ENCODE peak calls at places on chromosomes 4 and X, in four cellular contexts. N is NCI-H1694 treated with DMSO at 0.1 percent for 48 hours, Y is K562, L is fibroblast of lung. C is an unnamed sample.

GRCh38 chrX:136209016-136209738 is 42.0 kb downstream of the MAP7D3 start:
- DNase-seq in L (peak), N (no peak), Y (peak), C (peak)

GRCh38 chrX:39855748-39856129 is 242.0 kb downstream of the BCOR start:
- DNase-seq in L (peak), N (peak), Y (peak), C (no peak)

GRCh38 chr4:19592391-19592790 is 659.3 kb upstream of the SLIT2 start:
- DNase-seq in N (no peak), Y (no peak), L (peak), C (no peak)

GRCh38 chr4:104967034-104967401 is 179.7 kb upstream of the TET2 start:
- DNase-seq in Y (no peak), L (no peak), N (no peak), C (no peak)

GRCh38 chrX:72238183-72238582 is 644 bp downstream of the ERCC6L start:
- DNase-seq in Y (no peak), N (no peak), L (no peak), C (no peak)

GRCh38 chrX:130626521-130626920 is 224.7 kb downstream of the RBMX2 start:
- DNase-seq in L (peak), Y (no peak), N (no peak), C (no peak)

GRCh38 chrX:103797691-103798090 is 21.1 kb downstream of the PLP1 start:
- DNase-seq in Y (no peak), N (no peak), L (peak), C (no peak)

GRCh38 chr4:184282895-184283654 is 65.4 kb upstream of the ENPP6 start:
- DNase-seq in L (no peak), N (no peak), Y (no peak), C (no peak)

GRCh38 chr4:140115140-140115539 is 38.8 kb downstream of the MAML3 start:
- DNase-seq in L (no peak), N (no peak), Y (no peak), C (no peak)

GRCh38 chrX:68754406-68754805 is 74.4 kb upstream of the EFNB1 start:
- DNase-seq in Y (no peak), L (no peak), N (no peak), C (no peak)

GRCh38 chrX:110032534-110033161 is 29.7 kb downstream of the TMEM164 start:
- DNase-seq in Y (no peak), L (no peak), N (no peak), C (no peak)

GRCh38 chr4:159242427-159242826 is 139.5 kb downstream of the RAPGEF2 start:
- DNase-seq in Y (no peak), N (no peak), L (no peak), C (no peak)

GRCh38 chrX:87583679-87584078 is 66.1 kb downstream of the KLHL4 start:
- DNase-seq in N (peak), L (no peak), Y (peak), C (peak)

GRCh38 chrX:119266364-119266995 is 30.4 kb downstream of the PGRMC1 start:
- DNase-seq in Y (peak), L (no peak), N (peak), C (peak)

GRCh38 chr4:6023766-6024165 is 5.5 kb upstream of the C4orf50 start:
- DNase-seq in Y (no peak), L (no peak), N (no peak), C (no peak)

GRCh38 chr4:73593631-73594241 is 26.5 kb downstream of the RASSF6 start:
- DNase-seq in L (no peak), N (no peak), Y (peak), C (no peak)

GRCh38 chrX:71365356-71365875 is 741 bp upstream of the TAF1 start:
- DNase-seq in L (no peak), N (no peak), Y (no peak), C (no peak)

GRCh38 chr4:20086067-20086466 is 165.6 kb upstream of the SLIT2 start:
- DNase-seq in L (no peak), N (no peak), Y (no peak), C (no peak)

GRCh38 chr4:141132689-141133145 is 552 bp downstream of the RNF150 start:
- DNase-seq in N (peak), L (peak), Y (no peak), C (peak)

GRCh38 chrX:87813566-87813965 is 296.0 kb downstream of the KLHL4 start:
- DNase-seq in Y (no peak), L (no peak), N (no peak), C (no peak)

GRCh38 chrX:78092296-78092695 is 11.8 kb upstream of the PGK1 start:
- DNase-seq in N (no peak), Y (peak), L (peak), C (peak)

GRCh38 chrX:69070949-69071650 is 94.2 kb downstream of the PJA1 start:
- DNase-seq in L (no peak), Y (no peak), N (no peak), C (no peak)

GRCh38 chr4:14110407-14110806 is 482.9 kb upstream of the BOD1L1 start:
- DNase-seq in Y (no peak), N (no peak), L (peak), C (no peak)

GRCh38 chr4:15075875-15076274 is 73.6 kb downstream of the CPEB2 start:
- DNase-seq in Y (no peak), N (no peak), L (no peak), C (no peak)

GRCh38 chr4:159077702-159078495 is 25.0 kb upstream of the RAPGEF2 start:
- DNase-seq in Y (no peak), N (no peak), L (no peak), C (no peak)

GRCh38 chr4:140102406-140102805 is 51.6 kb downstream of the MAML3 start:
- DNase-seq in Y (peak), N (no peak), L (peak), C (no peak)

GRCh38 chrX:9876205-9876604 is 90.0 kb downstream of the SHROOM2 start:
- DNase-seq in Y (no peak), L (no peak), N (no peak), C (no peak)

GRCh38 chr4:68375667-68376559 is 26.0 kb upstream of the YTHDC1 start:
- DNase-seq in L (peak), N (peak), Y (peak), C (peak)

GRCh38 chrX:24424948-24425347 is 40.1 kb upstream of the PDK3 start:
- DNase-seq in N (no peak), Y (no peak), L (peak), C (no peak)

GRCh38 chr4:87342872-87343271 is 20.2 kb upstream of the HSD17B13 start:
- DNase-seq in N (no peak), Y (no peak), L (no peak), C (no peak)

GRCh38 chr4:83075696-83076095 is 38.8 kb downstream of the PLAC8 start:
- DNase-seq in L (peak), N (no peak), Y (no peak), C (no peak)

GRCh38 chr4:87589531-87589930 is 18.8 kb upstream of the DSPP start:
- DNase-seq in Y (no peak), L (peak), N (no peak), C (no peak)

GRCh38 chr4:82801910-82802521 is 3.4 kb upstream of the SCD5 start:
- DNase-seq in N (peak), L (no peak), Y (peak), C (no peak)

GRCh38 chrX:72003811-72004750 is 93.4 kb downstream of the NHSL2 start:
- DNase-seq in Y (no peak), N (no peak), L (peak), C (peak)

GRCh38 chrX:10189317-10190268 is 32.8 kb downstream of the CLCN4 start:
- DNase-seq in L (peak), N (peak), Y (peak), C (peak)

GRCh38 chr4:169640261-169640880 is 20.0 kb downstream of the CLCN3 start:
- DNase-seq in N (no peak), Y (no peak), L (peak), C (no peak)

GRCh38 chr4:186132577-186133277 is 28.2 kb downstream of the FAM149A start:
- DNase-seq in L (peak), Y (peak), N (no peak), C (peak)

C was measured in WTC11.